ENCODE peak calls at places on chromosome 4, in nine cellular contexts. O is MG63; J is GM23248; X is effector memory CD4-positive, alpha-beta T cell; Y is naive thymus-derived CD4-positive, alpha-beta T cell; B is mesenchymal stem cell; Q is H7; G is adipocyte; I is ovary. L is an unnamed sample. For H3K27me3, the result is how much of the 10 kb centered on the place peaks cover.

GRCh38 chr4:5878359-5878758 is 14.5 kb downstream of the CRMP1 start:
- DNase-seq in I (no peak), X (no peak), J (no peak), O (no peak), Q (no peak), B (no peak), G (no peak), Y (no peak), L (no peak)

GRCh38 chr4:161990721-161991120 is 173.1 kb downstream of the FSTL5 start:
- DNase-seq in Y (no peak), X (no peak), Q (no peak), G (no peak), I (no peak), B (no peak), O (no peak), J (no peak), L (no peak)

GRCh38 chr4:43130228-43131021 is 237.9 kb downstream of the GRXCR1 start:
- DNase-seq in G (no peak), X (no peak), O (no peak), B (no peak), I (no peak), J (no peak), Y (no peak), Q (no peak), L (no peak)

GRCh38 chr4:2071252-2071911 is 12.3 kb downstream of the NAT8L start:
- DNase-seq in B (no peak), X (no peak), I (no peak), Q (peak), J (no peak), Y (no peak), O (no peak), G (no peak), L (peak)

GRCh38 chr4:89245459-89245858 is 62.1 kb downstream of the GPRIN3 start:
- DNase-seq in Y (no peak), B (peak), X (no peak), I (no peak), O (no peak), Q (no peak), G (no peak), J (no peak), L (peak)

GRCh38 chr4:114263233-114263632 is 283.8 kb upstream of the ARSJ start:
- DNase-seq in J (peak), O (no peak), B (peak), Y (no peak), X (no peak), Q (no peak), I (no peak), G (peak), L (no peak)

GRCh38 chr4:2350982-2351381 is 67.5 kb downstream of the ZFYVE28 start:
- DNase-seq in J (no peak), Q (peak), O (no peak), Y (no peak), X (no peak), I (no peak), B (no peak), G (no peak), L (peak)

GRCh38 chr4:187944179-187944578 is 51.4 kb upstream of the ZFP42 start:
- DNase-seq in J (no peak), O (no peak), G (no peak), Q (peak), B (no peak), Y (no peak), X (no peak), I (no peak), L (no peak)

GRCh38 chr4:38179690-38180299 is 219.6 kb downstream of the PTTG2 start:
- DNase-seq in Q (peak), J (peak), Y (peak), B (peak), G (peak), O (peak), I (peak), X (peak), L (peak)

GRCh38 chr4:165472943-165473676 is 94.3 kb downstream of the CPE start:
- DNase-seq in O (no peak), J (no peak), I (no peak), G (no peak), B (peak), Q (no peak), X (no peak), Y (no peak), L (no peak)

GRCh38 chr4:40916218-40916555 is 166.4 kb downstream of the NSUN7 start:
- DNase-seq in G (peak), B (peak), J (peak), Q (no peak), Y (no peak), I (no peak), X (no peak), O (peak), L (no peak)

GRCh38 chr4:81921757-81922159 is 450.1 kb upstream of the RASGEF1B start:
- DNase-seq in X (no peak), B (no peak), I (no peak), Y (no peak), Q (no peak), O (no peak), G (no peak), J (no peak), L (peak)

GRCh38 chr4:33751050-33751449 is 2493.3 kb downstream of the ARAP2 start:
- DNase-seq in B (no peak), G (no peak), Y (no peak), Q (no peak), J (no peak), O (no peak), I (no peak), X (no peak), L (no peak)

GRCh38 chr4:186204103-186204559 is 12.8 kb downstream of the CYP4V2 start:
- DNase-seq in Q (no peak), I (no peak), B (no peak), O (no peak), G (no peak), Y (no peak), J (no peak), X (no peak), L (no peak)

GRCh38 chr4:107034091-107034698 is 1.9 kb downstream of the DKK2 start:
- DNase-seq in G (peak), I (no peak), O (peak), Q (peak), Y (no peak), J (peak), B (peak), X (no peak), L (peak)

GRCh38 chr4:140856692-140857091 is 100.5 kb upstream of the TBC1D9 start:
- DNase-seq in J (peak), I (no peak), Y (no peak), B (peak), Q (peak), G (peak), O (peak), X (no peak), L (peak)

GRCh38 chr4:158630893-158631292 is 40.8 kb downstream of the C4orf46 start:
- DNase-seq in O (peak), J (peak), Q (no peak), I (no peak), Y (no peak), B (no peak), X (no peak), G (peak), L (no peak)

GRCh38 chr4:7103031-7103598 is 35.3 kb upstream of the GRPEL1 start:
- DNase-seq in I (peak), J (peak), Q (peak), G (peak), B (peak), Y (peak), X (peak), O (peak), L (peak)

GRCh38 chr4:114180481-114180880 is 201.0 kb upstream of the ARSJ start:
- DNase-seq in Q (no peak), O (peak), J (peak), G (peak), I (peak), Y (no peak), X (peak), B (peak), L (peak)

GRCh38 chr4:99506781-99507180 is 4.0 kb upstream of the C4orf17 start:
- DNase-seq in Y (no peak), B (no peak), O (no peak), I (no peak), J (no peak), G (no peak), X (no peak), Q (no peak), L (no peak)

GRCh38 chr4:60314367-60314766 is 885.8 kb upstream of the ADGRL3 start:
- DNase-seq in I (no peak), Q (no peak), G (peak), X (no peak), J (no peak), Y (no peak), B (no peak), O (no peak), L (no peak)

GRCh38 chr4:153143527-153144348 is 60.5 kb upstream of the TRIM2 start:
- DNase-seq in O (peak), X (no peak), Q (no peak), Y (no peak), J (peak), G (peak), B (peak), I (no peak), L (no peak)

GRCh38 chr4:138235419-138235952 is 6.7 kb downstream of the SLC7A11 start:
- DNase-seq in Y (no peak), O (no peak), J (peak), Q (no peak), X (no peak), B (peak), I (no peak), G (peak), L (no peak)

GRCh38 chr4:136097676-136098075 is 1434.6 kb downstream of the PCDH18 start:
- DNase-seq in B (no peak), G (no peak), X (no peak), Y (no peak), O (no peak), Q (no peak), J (no peak), I (no peak), L (no peak)

GRCh38 chr4:173074501-173074946 is 94.1 kb upstream of the GALNT7 start:
- DNase-seq in Y (no peak), J (peak), I (no peak), X (no peak), G (peak), B (peak), O (peak), Q (peak), L (peak)

GRCh38 chr4:8891646-8892555 is 20.3 kb upstream of the HMX1 start:
- DNase-seq in I (no peak), G (no peak), Y (no peak), X (no peak), O (no peak), Q (peak), J (no peak), B (no peak), L (peak)

GRCh38 chr4:8894424-8894816 is 22.8 kb upstream of the HMX1 start:
- DNase-seq in I (no peak), B (no peak), Y (no peak), O (no peak), J (no peak), G (no peak), X (no peak), Q (no peak), L (no peak)

GRCh38 chr4:8892556-8893226 is 21.1 kb upstream of the HMX1 start:
- DNase-seq in G (no peak), X (no peak), I (no peak), B (no peak), Y (no peak), J (no peak), O (no peak), Q (peak), L (peak)

GRCh38 chr4:8893624-8894423 is 22.2 kb upstream of the HMX1 start:
- DNase-seq in Q (peak), O (no peak), I (no peak), G (no peak), J (no peak), B (no peak), Y (no peak), X (no peak), L (peak)

DNA sequence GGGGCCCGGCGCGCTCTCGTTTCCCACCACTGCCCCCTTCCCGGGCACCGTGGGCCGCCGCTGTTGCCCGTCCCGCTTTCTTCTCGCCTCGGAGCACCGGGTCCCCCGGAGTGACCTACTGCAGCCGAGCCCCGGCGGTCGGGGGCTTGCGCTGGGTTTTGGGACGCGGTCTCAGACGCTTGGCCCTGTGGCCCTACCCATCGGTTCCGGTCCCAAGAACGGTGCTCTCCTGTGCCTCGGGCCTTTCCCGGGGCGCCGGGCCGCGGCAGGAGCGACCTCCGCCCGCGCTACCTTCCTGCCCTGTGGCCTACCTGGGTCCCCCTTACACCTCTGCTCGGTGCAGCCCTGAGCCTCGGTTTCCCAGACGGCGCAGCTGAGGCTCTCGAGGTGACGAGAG is 21.6 kb upstream of the HMX1 start:
- DNase-seq in J (no peak), I (no peak), X (no peak), B (no peak), O (no peak), G (no peak), Y (no peak), Q (peak), L (peak)
- H3K27me3 ChIP-seq in J (under half), I (under half), X (under half), B (half or more), O (under half), G (under half), Y (under half), Q (half or more), L (half or more)

GRCh38 chr4:4869380-4869723 is 9.9 kb downstream of the MSX1 start:
- DNase-seq in Q (peak), Y (no peak), G (no peak), O (no peak), B (no peak), X (no peak), J (no peak), I (no peak), L (peak)
- H3K27me3 ChIP-seq in Q (half or more), Y (under half), G (under half), O (under half), B (half or more), X (half or more), J (half or more), I (under half), L (half or more)

DNA sequence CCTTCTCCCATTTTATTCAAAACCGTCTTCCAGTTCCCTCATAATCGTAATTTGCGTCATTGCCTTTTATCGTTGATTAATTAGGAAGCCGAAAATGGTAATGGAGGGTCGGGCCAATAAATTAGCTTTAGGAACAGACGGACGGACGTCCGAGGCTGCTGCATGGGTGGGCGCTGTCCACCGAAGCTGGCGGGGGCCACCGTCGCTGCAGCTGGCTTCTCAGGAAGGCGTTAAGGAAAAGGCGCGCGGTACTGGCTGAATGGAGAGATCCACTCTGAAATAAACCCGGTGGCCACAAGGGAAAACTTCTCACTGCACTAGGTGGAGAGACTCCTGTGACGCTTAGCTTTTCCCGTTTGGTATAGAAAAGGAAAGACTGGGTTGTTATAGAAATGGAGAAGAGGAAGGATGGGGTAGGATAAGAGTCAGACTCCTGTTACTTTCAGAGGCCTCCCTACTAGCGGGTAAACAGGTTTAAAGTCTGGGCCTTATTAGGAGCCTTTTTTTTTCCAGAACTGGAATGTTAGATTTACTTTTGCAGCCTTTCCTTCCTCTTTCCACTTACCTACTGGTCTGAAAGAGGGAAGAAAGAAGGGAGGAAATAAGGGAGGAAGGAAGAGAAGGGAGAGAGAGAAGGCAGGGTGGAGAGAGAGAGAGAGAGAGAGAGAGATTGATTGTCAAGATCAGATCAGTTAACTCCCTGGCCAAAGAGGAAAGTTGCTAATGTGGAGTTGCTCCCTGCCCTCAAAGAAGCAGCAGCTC is 11.3 kb upstream of the PRDM8 start:
- DNase-seq in J (peak), Q (no peak), O (no peak), B (peak), G (no peak), Y (no peak), I (no peak), X (no peak), L (no peak)
- H3K27me3 ChIP-seq in J (under half), Q (half or more), O (under half), B (under half), G (under half), Y (under half), I (under half), X (under half), L (half or more)

GRCh38 chr4:20253799-20254409 is 2.2 kb downstream of the SLIT2 start:
- DNase-seq in Q (peak), G (peak), Y (no peak), X (no peak), O (peak), J (peak), I (no peak), B (peak), L (peak)
- H3K27me3 ChIP-seq in Q (half or more), G (under half), Y (under half), X (under half), O (under half), J (under half), I (under half), B (under half), L (half or more)

DNA sequence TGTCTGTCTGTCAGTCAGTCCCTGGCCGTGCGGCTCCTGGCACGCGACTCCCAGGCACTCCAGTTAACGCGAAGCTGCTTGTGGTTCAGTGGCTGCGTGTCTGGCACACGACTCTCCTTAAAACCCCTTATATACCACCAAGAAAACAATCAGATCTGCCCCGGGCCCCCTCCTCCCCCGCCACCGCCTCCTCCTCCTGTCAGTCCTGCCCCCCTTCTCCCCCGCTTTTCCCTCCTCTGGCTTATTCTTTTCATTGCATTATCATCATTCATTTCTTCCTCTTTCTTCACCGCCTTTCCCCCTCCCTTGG is at the start of gene NEUROG2:
- DNase-seq in O (no peak), G (no peak), J (no peak), Q (no peak), I (no peak), Y (no peak), B (no peak), X (no peak), L (no peak)
- H3K27me3 ChIP-seq in O (half or more), G (half or more), J (half or more), Q (half or more), I (under half), Y (under half), B (half or more), X (half or more), L (half or more)

L was measured in endodermal cell.